ENCODE peak calls at places on chromosomes 7 and 10, in nine cellular contexts. One of them, this sample, is unnamed.

GRCh38 chr7:134184767-134185166 is 57.6 kb downstream of the LRGUK start:
- DNase-seq in EH: peak; percentile 41
- DNase-seq in T-cell: no peak
- DNase-seq in AG08396: peak; percentile 12
- DNase-seq in colonic mucosa: no peak
- DNase-seq in activated CD4-positive, alpha-beta T cell treated with anti-CD3 and anti-CD28 coated beads, Interleukin-2, amount 10 ng/mL, durations not matched to agents 24 days and 14 days: no peak
- DNase-seq in MV-4-11: peak; percentile 13
- DNase-seq in stimulated activated CD8-positive, alpha-beta memory T cell treated with anti-CD3 and anti-CD28 coated beads, Interleukin-12 subunit alpha, Interleukin-12 subunit beta, amount 100 ng/mL, for 4 hours: no peak
- DNase-seq in activated T-helper 1 cell treated with anti-CD3 and anti-CD28 coated beads, Interleukin-2, amount 50 U/mL, for 16 hours: no peak
- DNase-seq in this sample: no peak

GRCh38 chr10:96578022-96578421 is 8.8 kb downstream of the TM9SF3 start:
- DNase-seq in T-cell: no peak
- DNase-seq in activated CD4-positive, alpha-beta T cell treated with anti-CD3 and anti-CD28 coated beads, Interleukin-2, amount 10 ng/mL, durations not matched to agents 24 days and 14 days: no peak
- DNase-seq in colonic mucosa: no peak
- DNase-seq in MV-4-11: no peak
- DNase-seq in activated T-helper 1 cell treated with anti-CD3 and anti-CD28 coated beads, Interleukin-2, amount 50 U/mL, for 16 hours: no peak
- DNase-seq in AG08396: no peak
- DNase-seq in EH: no peak
- DNase-seq in stimulated activated CD8-positive, alpha-beta memory T cell treated with anti-CD3 and anti-CD28 coated beads, Interleukin-12 subunit alpha, Interleukin-12 subunit beta, amount 100 ng/mL, for 4 hours: no peak
- DNase-seq in this sample: no peak

GRCh38 chr10:15370212-15370740 is 813 bp downstream of the FAM171A1 start:
- DNase-seq in activated T-helper 1 cell treated with anti-CD3 and anti-CD28 coated beads, Interleukin-2, amount 50 U/mL, for 16 hours: no peak
- DNase-seq in AG08396: peak; percentile 64
- DNase-seq in stimulated activated CD8-positive, alpha-beta memory T cell treated with anti-CD3 and anti-CD28 coated beads, Interleukin-12 subunit alpha, Interleukin-12 subunit beta, amount 100 ng/mL, for 4 hours: peak; percentile 1
- DNase-seq in colonic mucosa: peak; percentile 38
- DNase-seq in EH: peak; percentile 35
- DNase-seq in MV-4-11: no peak
- DNase-seq in activated CD4-positive, alpha-beta T cell treated with anti-CD3 and anti-CD28 coated beads, Interleukin-2, amount 10 ng/mL, durations not matched to agents 24 days and 14 days: peak; percentile 64
- DNase-seq in T-cell: no peak
- DNase-seq in this sample: peak; percentile 47

GRCh38 chr10:69065406-69066361 is 22.2 kb upstream of the SRGN start:
- DNase-seq in activated CD4-positive, alpha-beta T cell treated with anti-CD3 and anti-CD28 coated beads, Interleukin-2, amount 10 ng/mL, durations not matched to agents 24 days and 14 days: peak; percentile 79
- DNase-seq in AG08396: peak; percentile 43
- DNase-seq in stimulated activated CD8-positive, alpha-beta memory T cell treated with anti-CD3 and anti-CD28 coated beads, Interleukin-12 subunit alpha, Interleukin-12 subunit beta, amount 100 ng/mL, for 4 hours: no peak
- DNase-seq in MV-4-11: peak; percentile 97
- DNase-seq in activated T-helper 1 cell treated with anti-CD3 and anti-CD28 coated beads, Interleukin-2, amount 50 U/mL, for 16 hours: no peak
- DNase-seq in T-cell: no peak
- DNase-seq in EH: peak; percentile 71
- DNase-seq in colonic mucosa: no peak
- DNase-seq in this sample: peak; percentile 77

GRCh38 chr10:28939352-28940157 is 262.2 kb downstream of the BAMBI start:
- DNase-seq in colonic mucosa: peak; percentile 32
- DNase-seq in AG08396: peak; percentile 29
- DNase-seq in MV-4-11: peak; percentile 53
- DNase-seq in T-cell: no peak
- DNase-seq in EH: peak; percentile 25
- DNase-seq in activated CD4-positive, alpha-beta T cell treated with anti-CD3 and anti-CD28 coated beads, Interleukin-2, amount 10 ng/mL, durations not matched to agents 24 days and 14 days: no peak
- DNase-seq in stimulated activated CD8-positive, alpha-beta memory T cell treated with anti-CD3 and anti-CD28 coated beads, Interleukin-12 subunit alpha, Interleukin-12 subunit beta, amount 100 ng/mL, for 4 hours: no peak
- DNase-seq in activated T-helper 1 cell treated with anti-CD3 and anti-CD28 coated beads, Interleukin-2, amount 50 U/mL, for 16 hours: no peak
- DNase-seq in this sample: no peak

GRCh38 chr7:101814081-101814995 is 3.1 kb upstream of the CUX1 start:
- DNase-seq in EH: peak; percentile 56
- DNase-seq in AG08396: peak; percentile 86
- DNase-seq in activated CD4-positive, alpha-beta T cell treated with anti-CD3 and anti-CD28 coated beads, Interleukin-2, amount 10 ng/mL, durations not matched to agents 24 days and 14 days: peak; percentile 87
- DNase-seq in MV-4-11: peak; percentile 65
- DNase-seq in activated T-helper 1 cell treated with anti-CD3 and anti-CD28 coated beads, Interleukin-2, amount 50 U/mL, for 16 hours: peak; percentile 47
- DNase-seq in stimulated activated CD8-positive, alpha-beta memory T cell treated with anti-CD3 and anti-CD28 coated beads, Interleukin-12 subunit alpha, Interleukin-12 subunit beta, amount 100 ng/mL, for 4 hours: peak; percentile 33
- DNase-seq in colonic mucosa: peak; percentile 72
- DNase-seq in T-cell: peak; percentile 35
- DNase-seq in this sample: peak; percentile 73

GRCh38 chr7:2645274-2645868 is 13.6 kb downstream of the TTYH3 start:
- DNase-seq in colonic mucosa: no peak
- DNase-seq in EH: peak; percentile 61
- DNase-seq in T-cell: peak; percentile 42
- DNase-seq in activated T-helper 1 cell treated with anti-CD3 and anti-CD28 coated beads, Interleukin-2, amount 50 U/mL, for 16 hours: no peak
- DNase-seq in stimulated activated CD8-positive, alpha-beta memory T cell treated with anti-CD3 and anti-CD28 coated beads, Interleukin-12 subunit alpha, Interleukin-12 subunit beta, amount 100 ng/mL, for 4 hours: no peak
- DNase-seq in MV-4-11: peak; percentile 83
- DNase-seq in AG08396: no peak
- DNase-seq in activated CD4-positive, alpha-beta T cell treated with anti-CD3 and anti-CD28 coated beads, Interleukin-2, amount 10 ng/mL, durations not matched to agents 24 days and 14 days: peak; percentile 77
- DNase-seq in this sample: no peak

GRCh38 chr10:100006241-100006886 is 3.4 kb downstream of the DNMBP start:
- DNase-seq in AG08396: peak; percentile 80
- DNase-seq in T-cell: no peak
- DNase-seq in stimulated activated CD8-positive, alpha-beta memory T cell treated with anti-CD3 and anti-CD28 coated beads, Interleukin-12 subunit alpha, Interleukin-12 subunit beta, amount 100 ng/mL, for 4 hours: no peak
- DNase-seq in colonic mucosa: no peak
- DNase-seq in EH: peak; percentile 97
- DNase-seq in activated T-helper 1 cell treated with anti-CD3 and anti-CD28 coated beads, Interleukin-2, amount 50 U/mL, for 16 hours: no peak
- DNase-seq in MV-4-11: peak; percentile 85
- DNase-seq in activated CD4-positive, alpha-beta T cell treated with anti-CD3 and anti-CD28 coated beads, Interleukin-2, amount 10 ng/mL, durations not matched to agents 24 days and 14 days: no peak
- DNase-seq in this sample: no peak

GRCh38 chr10:113021268-113022028 is 71.4 kb downstream of the TCF7L2 start:
- DNase-seq in colonic mucosa: no peak
- DNase-seq in stimulated activated CD8-positive, alpha-beta memory T cell treated with anti-CD3 and anti-CD28 coated beads, Interleukin-12 subunit alpha, Interleukin-12 subunit beta, amount 100 ng/mL, for 4 hours: no peak
- DNase-seq in T-cell: no peak
- DNase-seq in AG08396: no peak
- DNase-seq in MV-4-11: no peak
- DNase-seq in activated CD4-positive, alpha-beta T cell treated with anti-CD3 and anti-CD28 coated beads, Interleukin-2, amount 10 ng/mL, durations not matched to agents 24 days and 14 days: no peak
- DNase-seq in EH: no peak
- DNase-seq in activated T-helper 1 cell treated with anti-CD3 and anti-CD28 coated beads, Interleukin-2, amount 50 U/mL, for 16 hours: no peak
- DNase-seq in this sample: no peak